ENCODE peak calls at places on chromosomes 6 and 20, in seven cellular contexts. K is IMR-90, A is heart right ventricle, T is heart left ventricle, D is neural progenitor cell, Q is fibroblast of mammary gland, E is GM06990. M is an unnamed sample.

GRCh38 chr20:63957690-63958441 is 1.6 kb upstream of the UCKL1 start:
- DNase-seq in K (peak; percentile 23), A (no peak), E (no peak), Q (peak; percentile 65), D (peak; percentile 48), T (peak; percentile 64), M (peak; percentile 64)

GRCh38 chr6:151263967-151264366 is 24.2 kb downstream of the AKAP12 start:
- DNase-seq in D (no peak), E (no peak), A (peak; percentile 19), T (peak; percentile 54), Q (peak; percentile 45), K (no peak), M (peak; percentile 54)

GRCh38 chr6:3796396-3796795 is 44.9 kb upstream of the PXDC1 start:
- DNase-seq in Q (no peak), E (no peak), T (peak; percentile 57), D (no peak), A (peak; percentile 75), K (no peak), M (peak; percentile 61)

GRCh38 chr6:98831057-98832031 is 3.0 kb upstream of the POU3F2 start:
- DNase-seq in A (no peak), E (no peak), D (peak; percentile 60), T (no peak), Q (no peak), K (no peak), M (no peak)

GRCh38 chr6:135270676-135271536 is 89.8 kb downstream of the MYB start:
- DNase-seq in Q (peak; percentile 16), A (no peak), T (no peak), K (no peak), D (no peak), E (no peak), M (no peak)

GRCh38 chr20:37336369-37337207 is 9.4 kb upstream of the SRC start:
- DNase-seq in E (peak; percentile 87), T (peak; percentile 83), K (peak; percentile 20), A (peak; percentile 78), D (peak; percentile 67), Q (peak; percentile 41), M (peak; percentile 37)

GRCh38 chr6:135161996-135162395 is 19.1 kb upstream of the MYB start:
- DNase-seq in D (no peak), E (peak; percentile 48), K (no peak), A (no peak), T (no peak), Q (no peak), M (no peak)

GRCh38 chr20:62393266-62393665 is 6.4 kb downstream of the RPS21 start:
- DNase-seq in T (no peak), E (no peak), K (no peak), D (no peak), A (no peak), Q (no peak), M (no peak)

GRCh38 chr6:12147557-12148316 is 135.6 kb downstream of the HIVEP1 start:
- DNase-seq in E (no peak), D (no peak), K (peak; percentile 37), A (no peak), Q (no peak), T (no peak), M (peak; percentile 32)

GRCh38 chr20:26276811-26277210 is 580.2 kb upstream of the ZNF337 start:
- DNase-seq in E (no peak), D (peak; percentile 26), K (no peak), T (no peak), Q (no peak), A (no peak), M (peak; percentile 4)

GRCh38 chr6:82270791-82271392 is 23.3 kb upstream of the IBTK start:
- DNase-seq in Q (peak; percentile 65), T (no peak), K (peak; percentile 52), D (peak; percentile 52), A (no peak), E (peak; percentile 28), M (peak; percentile 54)

GRCh38 chr6:39203804-39204495 is 25.3 kb downstream of the KCNK5 start:
- DNase-seq in Q (no peak), E (no peak), T (no peak), D (no peak), A (no peak), K (no peak), M (no peak)

GRCh38 chr6:39143238-39143930 is 28.4 kb upstream of the SAYSD1 start:
- DNase-seq in Q (no peak), A (no peak), E (no peak), T (no peak), K (no peak), D (no peak), M (peak; percentile 28)

GRCh38 chr6:23454090-23454998 is 671.7 kb upstream of the NRSN1 start:
- DNase-seq in Q (peak; percentile 52), D (peak; percentile 17), A (no peak), T (no peak), K (peak; percentile 75), E (no peak), M (no peak)

GRCh38 chr20:9617940-9618339 is 103.5 kb downstream of the LAMP5 start:
- DNase-seq in K (peak; percentile 22), Q (peak; percentile 35), E (no peak), D (peak; percentile 59), A (no peak), T (no peak), M (peak; percentile 21)

GRCh38 chr6:20212392-20213111 is at the start of gene MBOAT1:
- DNase-seq in A (peak; percentile 92), T (peak; percentile 96), D (peak; percentile 83), E (peak; percentile 88), K (peak; percentile 87), Q (peak; percentile 82), M (peak; percentile 87)

GRCh38 chr6:20217476-20217855 is 5.2 kb upstream of the MBOAT1 start:
- DNase-seq in E (no peak), Q (no peak), D (no peak), A (no peak), K (no peak), T (peak; percentile 50), M (peak; percentile 14)

GRCh38 chr6:20213271-20213798 is 1.1 kb upstream of the MBOAT1 start:
- DNase-seq in Q (no peak), D (no peak), A (no peak), T (no peak), K (no peak), E (no peak), M (peak; percentile 7)

GRCh38 chr6:20217900-20218299 is 5.6 kb upstream of the MBOAT1 start:
- DNase-seq in T (peak; percentile 65), A (peak; percentile 29), E (no peak), D (no peak), K (no peak), Q (peak; percentile 16), M (peak; percentile 7)

DNA sequence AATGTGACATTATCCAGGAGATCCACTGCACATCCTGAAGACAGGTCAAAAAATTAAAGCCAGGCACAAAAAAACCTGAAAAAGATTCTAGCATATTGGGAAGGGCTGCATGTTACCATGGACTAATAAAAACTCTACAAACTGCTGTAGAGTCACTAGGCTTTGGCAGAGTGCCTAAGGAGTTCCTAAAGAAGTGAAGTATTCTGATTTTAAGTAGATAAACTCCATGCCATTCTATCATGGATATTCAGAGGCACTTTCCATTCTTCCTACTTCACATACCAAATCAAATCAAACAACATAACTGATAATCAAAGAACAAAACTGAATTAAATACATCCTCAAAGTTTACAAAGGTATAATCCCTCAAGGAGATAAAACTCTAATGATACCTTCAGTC is 3.0 kb upstream of the MBOAT1 start:
- DNase-seq in K (no peak), T (no peak), Q (no peak), A (no peak), E (no peak), D (no peak), M (no peak)
- TF ChIP-seq CTCF in K (no peak), T (no peak), Q (no peak), A (no peak), E (no peak), D (no peak), M (no peak)

GRCh38 chr6:28446818-28447511 is 3.7 kb upstream of the ZSCAN23 start:
- DNase-seq in Q (peak; percentile 4), A (no peak), E (peak; percentile 16), T (no peak), D (peak; percentile 79), K (peak; percentile 6), M (peak; percentile 4)
- H3K4me3 ChIP-seq in Q (peak overlapping the region; percentile 48), A (peak overlapping the region; percentile 23), E (peak overlapping the region; percentile 38), T (no peak overlapping the region), D (peak overlapping the region; percentile 57), K (peak overlapping the region; percentile 77), M (peak overlapping the region; percentile 56)

DNA sequence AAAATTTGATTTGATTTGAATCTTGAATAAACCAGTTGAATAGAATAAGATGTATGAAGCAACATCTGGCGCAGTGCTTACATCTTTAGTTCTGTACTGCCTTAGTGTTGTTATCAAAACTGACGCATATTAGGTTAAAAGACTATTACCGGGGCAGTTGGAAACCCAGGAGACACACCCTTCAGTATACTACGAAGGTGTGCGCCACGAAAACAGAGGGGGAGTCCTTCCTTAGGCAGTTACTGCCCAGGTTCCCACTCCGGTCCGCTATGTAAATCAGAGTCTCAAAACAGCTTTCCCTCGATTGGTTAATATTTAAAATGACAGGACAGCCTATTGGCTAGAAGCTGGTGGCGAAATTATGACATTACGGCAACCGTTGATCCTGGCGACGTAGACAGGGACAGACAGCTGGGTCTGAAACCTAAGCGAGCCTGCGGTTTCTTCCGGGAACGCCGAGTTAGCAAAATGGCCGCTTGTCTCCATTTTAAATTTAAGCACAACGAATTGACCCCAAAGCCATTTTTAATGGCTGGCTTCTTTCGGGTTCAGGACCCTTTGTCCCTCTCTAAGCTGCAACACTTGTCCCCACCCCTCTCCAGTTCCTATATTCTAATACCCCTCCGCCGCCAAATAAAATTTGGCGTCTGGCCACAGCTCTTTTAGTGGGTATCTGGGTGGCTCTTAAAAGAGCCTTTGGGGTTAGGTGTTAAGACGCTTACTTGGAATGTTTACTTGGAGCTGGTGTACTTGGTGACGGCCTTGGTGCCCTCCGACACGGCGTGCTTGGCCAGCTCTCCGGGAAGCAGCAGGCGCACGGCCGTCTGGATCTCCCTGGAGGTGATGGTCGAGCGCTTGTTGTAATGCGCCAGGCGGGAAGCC is 35.8 kb downstream of the HFE start:
- DNase-seq in K (peak; percentile 99), E (peak; percentile 86), T (peak; percentile 98), A (peak; percentile 99), Q (peak; percentile 99), D (peak; percentile 93), M (peak; percentile 99)
- TF ChIP-seq CTCF in K (no peak), E (no peak), T (no peak), A (no peak), Q (no peak), D (no peak), M (no peak)

GRCh38 chr6:127206531-127207065 is 60.1 kb upstream of the RNF146 start:
- DNase-seq in K (peak; percentile 12), A (no peak), D (no peak), T (no peak), E (no peak), Q (peak; percentile 31), M (no peak)
- H3K4me3 ChIP-seq in K (no peak overlapping the region), A (no peak overlapping the region), D (no peak overlapping the region), T (no peak overlapping the region), E (no peak overlapping the region), Q (no peak overlapping the region), M (no peak overlapping the region)